ENCODE peak calls at places on chromosomes 4 and X, in five cellular contexts. I, H, T, Y and M are unnamed samples. For H3K27me3, the result is how much of the 10 kb centered on the place peaks cover.

GRCh38 chrX:5278908-5279307 is 949.8 kb downstream of the NLGN4X start:
- DNase-seq in I (no peak), H (no peak), T (no peak), Y (no peak), M (no peak)

GRCh38 chr4:183840311-183840710 is 64.8 kb upstream of the STOX2 start:
- DNase-seq in I (peak), T (peak), Y (no peak), H (peak), M (peak)

GRCh38 chr4:171650543-171650942 is 162.7 kb upstream of the GALNTL6 start:
- DNase-seq in I (no peak), H (no peak), T (no peak), Y (no peak), M (no peak)

GRCh38 chr4:10891866-10892265 is 207.3 kb upstream of the CLNK start:
- DNase-seq in I (no peak), T (no peak), H (no peak), Y (no peak), M (no peak)

GRCh38 chrX:9845574-9845948 is 59.3 kb downstream of the SHROOM2 start:
- DNase-seq in Y (no peak), I (no peak), H (no peak), T (no peak), M (no peak)

GRCh38 chr4:175530655-175531054 is 281.4 kb downstream of the GPM6A start:
- DNase-seq in T (no peak), Y (no peak), H (no peak), I (no peak), M (no peak)

GRCh38 chr4:149676076-149676475 is 139.6 kb downstream of the IQCM start:
- DNase-seq in Y (no peak), H (no peak), I (no peak), T (no peak), M (no peak)

GRCh38 chr4:2789801-2790582 is 2.9 kb upstream of the SH3BP2 start:
- DNase-seq in H (no peak), I (peak), T (peak), Y (peak), M (no peak)

GRCh38 chr4:85591361-85592098 is 116.6 kb downstream of the ARHGAP24 start:
- DNase-seq in T (no peak), H (no peak), I (no peak), Y (no peak), M (no peak)

GRCh38 chrX:65871671-65872311 is 168.1 kb downstream of the VSIG4 start:
- DNase-seq in I (no peak), Y (no peak), H (peak), T (no peak), M (no peak)

GRCh38 chr4:87251104-87251503 is 30.7 kb upstream of the KLHL8 start:
- DNase-seq in H (no peak), T (no peak), I (no peak), Y (no peak), M (peak)

GRCh38 chr4:144975718-144976117 is 122.3 kb downstream of the ANAPC10 start:
- DNase-seq in H (no peak), I (no peak), T (no peak), Y (no peak), M (no peak)

GRCh38 chr4:16695896-16696295 is 202.5 kb downstream of the LDB2 start:
- DNase-seq in Y (no peak), T (no peak), H (no peak), I (no peak), M (no peak)

GRCh38 chrX:53321216-53321942 is 40.0 kb upstream of the IQSEC2 start:
- DNase-seq in H (no peak), I (no peak), Y (no peak), T (no peak), M (peak)

GRCh38 chr4:37685211-37685725 is 908 bp downstream of the RELL1 start:
- DNase-seq in I (peak), Y (no peak), H (no peak), T (no peak), M (peak)

GRCh38 chr4:101274888-101275752 is 72.2 kb downstream of the PPP3CA start:
- DNase-seq in Y (no peak), I (no peak), T (no peak), H (no peak), M (no peak)

GRCh38 chrX:40281341-40282005 is 183.7 kb upstream of the BCOR start:
- DNase-seq in I (no peak), H (no peak), Y (no peak), T (peak), M (no peak)

GRCh38 chr4:26826721-26827120 is 33.9 kb upstream of the STIM2 start:
- DNase-seq in T (no peak), H (no peak), Y (no peak), I (no peak), M (peak)

GRCh38 chrX:149825424-149825823 is 43.7 kb downstream of the MAGEA9 start:
- DNase-seq in I (no peak), H (no peak), T (peak), Y (no peak), M (peak)

GRCh38 chr4:17027495-17027894 is 129.1 kb upstream of the LDB2 start:
- DNase-seq in Y (no peak), H (no peak), T (no peak), I (no peak), M (peak)

GRCh38 chrX:123961268-123962005 is at the start of gene STAG2:
- DNase-seq in Y (peak), I (peak), H (peak), T (peak), M (peak)

GRCh38 chr4:166174717-166175510 is 301.9 kb downstream of the TLL1 start:
- DNase-seq in T (no peak), Y (no peak), H (no peak), I (no peak), M (no peak)

GRCh38 chr4:95908806-95909205 is 68.9 kb downstream of the PDHA2 start:
- DNase-seq in T (no peak), H (no peak), Y (no peak), I (no peak), M (no peak)

GRCh38 chrX:129239371-129239770 is 283.9 kb downstream of the SMARCA1 start:
- DNase-seq in Y (no peak), I (no peak), T (no peak), H (no peak), M (no peak)

GRCh38 chrX:22433292-22434070 is 160.8 kb downstream of the CBLL2 start:
- DNase-seq in I (peak), T (no peak), Y (no peak), H (no peak), M (no peak)

GRCh38 chr4:134364928-134365327 is 163.3 kb upstream of the PABPC4L start:
- DNase-seq in T (no peak), I (no peak), H (no peak), Y (no peak), M (no peak)

GRCh38 chrX:129637217-129638109 is 17.3 kb downstream of the APLN start:
- DNase-seq in H (peak), T (peak), Y (peak), I (peak), M (peak)

GRCh38 chr4:113587640-113588275 is 173.8 kb downstream of the CAMK2D start:
- DNase-seq in T (no peak), Y (no peak), H (no peak), I (no peak), M (no peak)

GRCh38 chr4:37825943-37826281 is 574 bp upstream of the PGM2 start:
- DNase-seq in Y (no peak), T (no peak), H (no peak), I (no peak), M (no peak)

GRCh38 chr4:95505149-95505548 is 43.6 kb downstream of the UNC5C start:
- DNase-seq in T (no peak), I (no peak), Y (no peak), H (no peak), M (no peak)

GRCh38 chr4:180542445-180543100 is 1700.6 kb upstream of the TENM3 start:
- DNase-seq in T (no peak), H (no peak), I (no peak), Y (no peak), M (no peak)

GRCh38 chrX:109839694-109840358 is 106.8 kb upstream of the ACSL4 start:
- DNase-seq in Y (peak), I (peak), T (no peak), H (peak), M (no peak)

GRCh38 chrX:24242649-24243556 is 71.0 kb downstream of the SUPT20HL2 start:
- DNase-seq in T (no peak), Y (peak), H (peak), I (peak), M (peak)

GRCh38 chr4:186723207-186724047 is at the start of gene FAT1:
- DNase-seq in I (peak), T (no peak), Y (peak), H (peak), M (peak)

GRCh38 chr4:28177641-28178040 is 1317.0 kb downstream of the STIM2 start:
- DNase-seq in I (no peak), T (no peak), H (no peak), Y (no peak), M (no peak)

GRCh38 chrX:15343075-15343476 is 7.8 kb upstream of the PIGA start:
- DNase-seq in T (no peak), I (no peak), Y (no peak), H (no peak), M (peak)

GRCh38 chrX:24026403-24026801 is 584 bp downstream of the KLHL15 start:
- DNase-seq in H (no peak), I (no peak), Y (no peak), T (no peak), M (no peak)

GRCh38 chr4:105748222-105748621 is 39.6 kb downstream of the GSTCD start:
- DNase-seq in I (no peak), H (no peak), T (no peak), Y (no peak), M (no peak)

GRCh38 chrX:136210243-136210642 is 41.0 kb downstream of the MAP7D3 start:
- DNase-seq in H (no peak), Y (no peak), T (no peak), I (no peak), M (no peak)

GRCh38 chr4:55507612-55508011 is 39.1 kb downstream of the CLOCK start:
- DNase-seq in H (no peak), T (no peak), Y (no peak), I (no peak), M (no peak)

DNA sequence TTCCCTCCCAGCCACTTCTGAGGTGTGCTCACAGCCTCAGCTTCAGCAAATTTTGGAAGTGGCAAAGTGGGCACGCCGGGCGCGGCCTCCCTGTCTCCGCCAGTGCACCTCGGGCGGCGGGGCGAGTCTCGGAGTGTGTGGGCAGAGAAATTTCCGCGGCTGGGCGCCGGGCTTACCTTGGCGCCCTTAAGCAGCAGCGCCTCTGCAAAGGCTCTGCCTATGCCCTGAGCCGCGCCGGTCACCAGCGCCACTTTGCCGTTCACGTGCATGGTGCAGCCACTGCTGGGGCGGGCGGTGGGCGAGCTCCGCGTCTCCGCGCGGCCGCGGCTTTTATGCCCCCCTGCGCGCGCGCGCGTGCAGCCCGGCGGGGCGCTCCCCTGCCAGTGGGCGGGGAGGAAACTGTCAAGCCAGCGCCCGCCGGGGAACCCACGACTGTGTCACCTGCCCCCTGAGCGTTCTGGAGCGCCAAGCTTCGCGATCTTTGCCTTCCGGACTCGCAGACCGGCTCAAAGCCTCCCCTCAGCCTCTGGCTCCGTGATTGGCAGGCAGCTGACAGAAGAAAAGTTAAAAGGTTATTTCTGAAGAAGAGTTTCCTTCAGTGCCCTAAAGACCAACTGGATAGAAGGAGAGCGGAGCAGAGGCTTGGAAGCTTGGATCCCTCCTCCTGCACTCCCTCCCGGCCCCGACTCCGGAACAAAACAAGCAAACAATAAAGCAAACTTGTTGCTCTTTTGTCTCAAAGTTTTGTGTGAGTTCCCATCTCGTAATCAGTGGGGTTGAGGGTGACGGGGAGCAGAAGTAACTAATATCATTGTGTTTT is at the start of gene HPGD:
- DNase-seq in H (peak), Y (peak), T (peak), I (peak), M (peak)
- TF ChIP-seq POLR2A in H (no peak), Y (peak), T (no peak), I (no peak), M (peak)

DNA sequence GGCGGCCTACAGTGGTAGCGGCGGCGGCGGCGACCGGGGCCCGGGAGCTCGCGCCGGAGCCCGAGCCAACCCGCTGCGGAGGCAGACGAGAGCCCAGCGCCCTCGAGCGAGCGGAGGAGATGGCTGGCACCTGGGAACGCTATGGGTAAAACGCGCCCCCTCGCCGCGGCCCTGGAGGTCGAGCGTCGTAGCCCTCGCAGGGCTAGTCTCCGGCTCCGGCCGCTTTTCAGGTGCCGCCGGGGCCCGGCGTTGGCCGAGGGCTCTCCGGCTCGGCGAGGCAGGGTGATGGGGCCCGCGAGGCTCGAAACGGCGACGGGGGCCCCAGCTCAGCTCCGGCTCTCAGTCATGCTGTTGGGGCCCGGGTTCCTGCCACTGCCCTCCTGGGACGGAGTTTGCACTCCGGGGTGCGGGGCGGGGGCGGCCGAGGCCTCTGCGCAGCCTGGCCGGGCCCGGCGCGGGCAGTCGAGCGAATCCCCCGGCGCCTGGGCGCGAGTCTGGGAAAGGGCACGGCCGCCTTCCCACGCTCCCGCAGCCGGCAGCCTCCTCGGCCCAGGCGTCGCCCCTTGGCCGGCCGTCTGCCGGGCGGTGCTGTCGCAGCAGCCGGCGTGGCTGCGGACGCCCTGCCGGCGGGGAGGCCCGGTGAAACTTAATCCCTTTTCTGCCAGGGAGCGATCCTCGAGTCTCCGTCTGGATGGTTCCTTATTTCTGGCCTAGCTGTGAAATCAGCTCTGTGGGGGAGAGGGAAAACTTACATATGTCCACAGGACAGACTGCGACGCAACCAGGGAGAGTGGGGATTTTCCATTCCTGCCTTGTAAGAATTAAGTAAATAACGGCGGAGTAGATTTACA is 845 bp downstream of the MID2 start:
- DNase-seq in T (peak), H (peak), I (peak), Y (no peak), M (peak)
- H3K27me3 ChIP-seq in T (under half), H (under half), I (under half), Y (under half), M (under half)

GRCh38 chr4:158163941-158164665 is 8.7 kb downstream of the GASK1B start:
- DNase-seq in H (no peak), I (no peak), Y (no peak), T (no peak), M (no peak)

GRCh38 chr4:158162637-158163036 is 10.2 kb downstream of the GASK1B start:
- DNase-seq in Y (no peak), H (no peak), T (no peak), I (no peak), M (no peak)

GRCh38 chr4:158159718-158160094 is 13.1 kb downstream of the GASK1B start:
- DNase-seq in T (no peak), H (no peak), Y (no peak), I (no peak), M (no peak)

GRCh38 chr4:158159054-158159717 is 13.6 kb downstream of the GASK1B start:
- DNase-seq in T (no peak), H (no peak), Y (no peak), I (no peak), M (no peak)

DNA sequence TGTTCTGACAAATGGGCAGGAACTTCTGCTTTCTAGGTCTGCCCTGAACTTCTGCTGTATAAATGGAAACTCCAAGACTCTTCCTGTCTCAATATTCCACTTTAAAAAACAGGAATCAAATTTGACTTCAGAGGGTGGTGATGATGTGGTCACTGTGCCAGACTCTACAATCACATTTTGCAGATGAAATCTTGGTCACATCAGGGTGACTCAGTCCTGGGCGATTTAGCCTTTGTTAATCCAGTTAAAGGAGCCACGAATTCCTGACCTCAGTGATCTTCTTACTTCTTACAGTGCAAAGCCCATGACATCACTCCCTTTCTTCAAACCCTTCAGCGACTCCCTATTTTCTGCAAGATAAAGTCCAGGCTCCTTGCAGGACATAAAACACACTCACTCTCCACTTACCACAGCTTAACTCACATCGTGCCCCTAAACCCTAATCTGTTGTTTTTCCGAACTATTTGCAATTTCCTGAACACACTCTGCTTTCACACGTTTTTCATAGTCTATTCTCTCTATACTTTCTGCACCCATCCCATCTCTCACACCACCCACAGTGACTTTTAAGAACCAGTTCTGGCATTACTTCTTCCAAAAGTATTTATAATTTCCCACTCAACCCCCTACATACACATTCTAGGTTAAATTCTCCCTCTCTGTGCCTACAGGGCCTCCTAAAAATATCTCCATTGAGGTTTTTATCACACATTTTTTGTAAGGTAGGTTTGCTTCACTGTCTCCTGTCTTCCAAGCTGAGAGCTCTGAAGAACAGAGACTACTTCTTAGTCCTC is 11.1 kb downstream of the GASK1B start:
- DNase-seq in Y (no peak), T (no peak), I (peak), H (peak), M (no peak)
- TF ChIP-seq POLR2A in Y (no peak), T (no peak), I (no peak), H (no peak), M (no peak)

GRCh38 chr4:151358266-151358665 is 32.9 kb upstream of the SH3D19 start:
- DNase-seq in Y (no peak), T (no peak), H (no peak), I (no peak), M (no peak)
- H3K27me3 ChIP-seq in Y (under half), T (under half), H (under half), I (under half), M (under half)